ENCODE peak calls at places on chromosomes 6 and 20, in four cellular contexts. Y is activated CD8-positive, alpha-beta T cell treated with anti-CD3 and anti-CD28 coated beads for 36 hours; M is ascending aorta; F is tibial artery. B is an unnamed sample.
A peak's percentile ranks its signal among the peaks of the same experiment; 100 is the strongest.

GRCh38 chr6:111989743-111990142 is 64.2 kb upstream of the CCN6 start:
- DNase-seq in Y (peak; percentile 57), M (no peak), F (no peak), B (no peak)

GRCh38 chr6:69780585-69781178 is 16.1 kb downstream of the LMBRD1 start:
- DNase-seq in Y (no peak), M (no peak), F (no peak), B (no peak)

GRCh38 chr20:59242714-59243626 is 57.4 kb upstream of the EDN3 start:
- DNase-seq in Y (peak; percentile 69), M (no peak), F (no peak), B (no peak)

GRCh38 chr6:29764422-29765196 is 41.4 kb downstream of the HLA-F start:
- DNase-seq in Y (no peak), M (no peak), F (no peak), B (no peak)

GRCh38 chr6:159720708-159721107 is 6.6 kb upstream of the WTAP start:
- DNase-seq in Y (peak; percentile 60), M (no peak), F (no peak), B (no peak)

GRCh38 chr20:36238153-36238552 is 1.9 kb downstream of the AAR2 start:
- DNase-seq in Y (no peak), M (no peak), F (no peak), B (no peak)

GRCh38 chr6:44238687-44239350 is 8.1 kb upstream of the HSP90AB1 start:
- DNase-seq in Y (no peak), M (no peak), F (no peak), B (no peak)

GRCh38 chr6:48278261-48278660 is 167.3 kb upstream of the PTCHD4 start:
- DNase-seq in Y (no peak), M (no peak), F (no peak), B (no peak)

GRCh38 chr6:4088684-4089083 is 9.7 kb upstream of the FAM217A start:
- DNase-seq in Y (no peak), M (no peak), F (no peak), B (no peak)

GRCh38 chr6:127120109-127120786 is 1.8 kb downstream of the RSPO3 start:
- DNase-seq in Y (no peak), M (no peak), F (peak; percentile 62), B (no peak)

GRCh38 chr6:159463440-159463839 is 229.6 kb downstream of the SOD2 start:
- DNase-seq in Y (no peak), M (no peak), F (no peak), B (no peak)

GRCh38 chr20:46752639-46753235 is 43.3 kb downstream of the SLC2A10 start:
- DNase-seq in Y (peak; percentile 64), M (no peak), F (no peak), B (no peak)

DNA sequence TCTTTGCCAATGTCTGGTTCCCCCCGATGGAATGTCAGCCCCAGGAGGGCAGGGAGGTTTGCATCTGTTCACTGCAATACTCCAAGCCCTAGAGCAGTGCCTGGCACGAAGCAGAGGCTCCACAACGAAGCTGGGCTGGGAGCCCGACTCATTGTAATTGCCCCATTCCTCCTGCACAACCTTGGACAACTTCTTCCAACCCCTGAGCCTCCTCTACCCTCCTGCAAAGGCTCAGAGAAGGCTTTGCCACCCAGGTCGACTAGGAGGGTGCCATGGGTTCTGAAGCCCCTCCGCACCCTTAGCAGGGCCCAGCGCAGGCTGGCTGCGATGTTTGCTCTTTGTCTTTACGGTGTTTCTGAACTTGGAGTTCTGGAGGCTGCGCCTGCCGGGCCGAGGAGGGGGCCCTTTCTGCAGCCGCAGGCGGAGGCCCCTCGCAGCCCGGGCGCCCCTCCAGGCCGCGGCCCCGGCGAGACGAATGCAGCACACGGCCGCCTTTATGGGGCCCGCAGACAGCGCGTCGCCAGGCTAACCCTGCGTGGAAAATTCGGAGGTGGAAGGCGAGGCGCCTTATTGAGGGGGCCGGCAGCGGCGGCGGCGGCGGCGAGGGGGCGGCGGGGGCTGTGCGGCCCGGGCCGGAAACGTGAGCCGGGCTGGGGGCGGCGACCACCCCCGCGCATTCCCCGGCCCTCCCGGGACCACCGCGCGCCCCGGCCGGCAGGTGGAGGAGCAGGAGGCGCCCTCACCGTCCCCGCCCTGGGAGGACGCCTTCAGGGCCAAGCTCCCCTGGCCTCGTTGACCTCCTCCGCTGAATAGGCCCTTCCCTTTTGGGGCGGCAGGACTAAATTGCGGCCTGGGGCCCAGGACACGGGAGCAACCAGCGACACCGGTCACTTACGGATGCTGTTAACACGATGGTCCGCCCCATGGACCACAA is 27.0 kb downstream of the SNAI1 start:
- DNase-seq in Y (no peak), M (no peak), F (no peak), B (no peak)
- TF ChIP-seq CTCF in Y (no peak), M (no peak), F (no peak), B (no peak)

GRCh38 chr20:9829835-9830234 is 9.0 kb downstream of the PAK5 start:
- DNase-seq in Y (no peak), M (no peak), F (no peak), B (no peak)
- TF ChIP-seq CTCF in Y (no peak), M (no peak), F (no peak), B (no peak)

GRCh38 chr20:41958391-41958790 is 340.2 kb upstream of the CHD6 start:
- DNase-seq in Y (no peak), M (no peak), F (no peak), B (no peak)
- TF ChIP-seq CTCF in Y (no peak), M (no peak), F (no peak), B (no peak)

GRCh38 chr6:5175195-5175594 is 85.6 kb downstream of the LYRM4 start:
- DNase-seq in Y (peak; percentile 64), M (no peak), F (no peak), B (no peak)
- TF ChIP-seq CTCF in Y (peak; percentile 51), M (no peak), F (no peak), B (no peak)

GRCh38 chr6:132392792-132393191 is 8.5 kb downstream of the MOXD1 start:
- DNase-seq in Y (no peak), M (no peak), F (no peak), B (no peak)
- TF ChIP-seq CTCF in Y (peak; percentile 24), M (no peak), F (no peak), B (no peak)

DNA sequence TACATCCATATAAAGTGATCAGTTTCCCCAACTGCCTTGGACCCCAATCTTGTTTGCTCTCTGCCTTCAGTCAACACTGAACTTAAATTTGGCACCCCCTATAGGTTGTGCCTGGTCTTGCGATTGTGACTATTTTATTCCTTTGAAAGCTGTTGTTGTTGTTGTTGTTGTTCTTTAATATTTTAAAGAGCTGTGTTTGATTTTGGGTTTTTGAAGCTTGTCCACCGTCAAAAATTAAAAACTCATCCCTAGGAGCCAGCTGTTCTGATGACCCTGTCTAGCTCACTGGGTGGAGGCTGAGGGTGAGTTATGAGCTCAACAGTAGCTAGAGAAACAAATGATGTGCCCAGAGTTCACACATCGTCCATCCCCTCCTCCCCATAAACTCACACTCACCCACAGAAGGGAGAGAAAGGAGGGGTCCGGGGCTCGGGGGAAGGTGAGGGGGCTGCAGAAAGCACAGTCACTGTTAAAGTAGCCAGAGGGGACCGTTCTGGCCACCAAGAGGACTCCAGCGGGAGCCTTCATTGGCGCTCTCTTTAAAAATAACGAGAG is 4.0 kb downstream of the SIM1 start:
- DNase-seq in Y (no peak), M (no peak), F (no peak), B (no peak)
- TF ChIP-seq CTCF in Y (no peak), M (no peak), F (no peak), B (no peak)

GRCh38 chr6:31114970-31115849 is 610 bp downstream of the PSORS1C1 start:
- DNase-seq in Y (no peak), M (no peak), F (no peak), B (no peak)
- TF ChIP-seq CTCF in Y (no peak), M (no peak), F (no peak), B (no peak)

GRCh38 chr6:99905209-99906106 is 88.6 kb downstream of the MCHR2 start:
- DNase-seq in Y (peak; percentile 1), M (no peak), F (no peak), B (no peak)
- TF ChIP-seq CTCF in Y (peak; percentile 75), M (no peak), F (no peak), B (peak; percentile 29)

DNA sequence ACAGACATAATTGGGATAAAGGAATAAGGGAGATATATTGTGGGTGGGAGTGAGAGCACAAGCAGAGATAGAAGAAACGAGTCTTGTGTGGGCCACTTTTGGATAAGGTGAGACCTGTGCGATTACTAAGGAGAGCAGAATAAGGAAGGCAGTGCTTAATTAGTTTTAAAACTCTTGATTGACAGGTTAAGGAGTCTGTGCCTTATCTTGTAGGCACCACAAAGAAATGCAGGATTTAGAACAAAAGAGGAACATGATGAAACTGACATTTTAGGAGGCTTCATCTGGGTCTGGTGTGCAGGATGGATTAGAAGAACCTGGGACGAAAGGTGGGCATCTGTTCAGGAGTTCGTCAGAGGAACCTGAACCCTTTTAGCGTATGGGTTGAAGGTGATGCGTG is 70.2 kb upstream of the KIF25 start:
- DNase-seq in Y (no peak), M (no peak), F (no peak), B (no peak)
- TF ChIP-seq CTCF in Y (no peak), M (no peak), F (no peak), B (no peak)

B was measured in coronary artery.